ENCODE peak calls at places on chromosomes 1 and 21, in ten cellular contexts. M, K, Q, B, U, H, R, C, F and L are unnamed samples.

GRCh38 chr1:98044766-98045165 is 123.9 kb upstream of the DPYD start:
- DNase-seq in M (no peak), K (no peak), Q (no peak), B (no peak), U (no peak), H (no peak), R (no peak), C (no peak), F (no peak), L (no peak)

GRCh38 chr1:13535227-13535626 is 21.4 kb upstream of the LRRC38 start:
- DNase-seq in M (peak; percentile 47), K (no peak), Q (no peak), B (no peak), U (no peak), H (no peak), R (no peak), C (no peak), F (no peak), L (no peak)

GRCh38 chr1:34975312-34975711 is 9.8 kb downstream of the TMEM35B start:
- DNase-seq in M (no peak), K (no peak), Q (peak; percentile 61), B (no peak), U (peak; percentile 12), H (no peak), R (no peak), C (no peak), F (no peak), L (no peak)

GRCh38 chr1:111690306-111690617 is 48.9 kb downstream of the INKA2 start:
- DNase-seq in M (peak; percentile 81), K (peak; percentile 67), Q (no peak), B (peak; percentile 24), U (peak; percentile 91), H (peak; percentile 65), R (no peak), C (peak; percentile 89), F (no peak), L (no peak)

GRCh38 chr1:203153989-203154821 is 21.4 kb downstream of the MYBPH start:
- DNase-seq in M (no peak), K (no peak), Q (peak; percentile 93), B (peak; percentile 71), U (peak; percentile 41), H (no peak), R (no peak), C (peak; percentile 6), F (no peak), L (no peak)

GRCh38 chr1:21669033-21669286 is 197 bp downstream of the RAP1GAP start:
- DNase-seq in M (no peak), K (no peak), Q (no peak), B (no peak), U (no peak), H (no peak), R (no peak), C (no peak), F (no peak), L (no peak)

GRCh38 chr21:33286600-33287456 is 20.7 kb downstream of the IL10RB start:
- DNase-seq in M (no peak), K (no peak), Q (peak; percentile 32), B (peak; percentile 62), U (peak; percentile 70), H (no peak), R (no peak), C (peak; percentile 48), F (no peak), L (no peak)

GRCh38 chr1:154344977-154345837 is 19.9 kb downstream of the ATP8B2 start:
- DNase-seq in M (peak; percentile 66), K (no peak), Q (peak; percentile 79), B (no peak), U (peak; percentile 35), H (no peak), R (peak; percentile 63), C (peak; percentile 18), F (no peak), L (peak; percentile 66)

GRCh38 chr1:97925161-97925560 is 4.3 kb upstream of the DPYD start:
- DNase-seq in M (no peak), K (no peak), Q (peak; percentile 78), B (no peak), U (no peak), H (no peak), R (no peak), C (no peak), F (no peak), L (no peak)

GRCh38 chr1:116825735-116826438 is 71.7 kb downstream of the CD2 start:
- DNase-seq in M (peak; percentile 20), K (no peak), Q (peak; percentile 23), B (no peak), U (no peak), H (no peak), R (no peak), C (no peak), F (no peak), L (no peak)

GRCh38 chr1:32991386-32991785 is 26.8 kb upstream of the RNF19B start:
- DNase-seq in M (no peak), K (no peak), Q (no peak), B (no peak), U (no peak), H (no peak), R (no peak), C (no peak), F (no peak), L (no peak)

GRCh38 chr1:4422496-4423289 is 231.7 kb upstream of the AJAP1 start:
- DNase-seq in M (no peak), K (no peak), Q (peak; percentile 65), B (no peak), U (no peak), H (no peak), R (no peak), C (peak; percentile 34), F (no peak), L (no peak)

DNA sequence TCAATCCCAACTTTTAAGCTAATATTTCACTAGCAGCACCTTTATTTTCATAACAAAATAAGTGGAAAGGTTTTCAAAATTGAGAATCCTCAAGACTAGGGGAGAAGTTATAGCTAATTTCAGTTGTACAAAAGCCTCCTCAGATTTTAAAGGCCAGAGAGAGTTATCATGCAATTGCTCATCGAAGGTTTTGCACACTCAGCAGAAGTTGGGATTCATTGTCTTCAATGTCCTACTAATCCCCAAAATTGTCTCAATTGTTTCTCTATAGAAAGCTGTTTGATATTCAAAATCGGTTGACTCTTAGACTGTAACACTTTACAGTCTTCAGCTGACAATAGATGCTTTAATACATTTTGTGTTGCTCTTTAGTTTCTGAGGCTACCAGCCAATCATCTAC is 170.7 kb upstream of the TNR start:
- DNase-seq in M (no peak), K (no peak), Q (no peak), B (no peak), U (no peak), H (no peak), R (no peak), C (no peak), F (no peak), L (no peak)
- H3K27me3 ChIP-seq in M (no peaks in the 10 kb centered on the region), K (no peaks in the 10 kb centered on the region), Q (no peaks in the 10 kb centered on the region), B (no peaks in the 10 kb centered on the region), U (no peaks in the 10 kb centered on the region), H (no peaks in the 10 kb centered on the region), R (no peaks in the 10 kb centered on the region), C (no peaks in the 10 kb centered on the region), F (peaks cover 89% of the 10 kb centered on the region), L (no peaks in the 10 kb centered on the region)

GRCh38 chr1:233482388-233482787 is 131.5 kb upstream of the KCNK1 start:
- DNase-seq in M (no peak), K (no peak), Q (no peak), B (no peak), U (no peak), H (no peak), R (no peak), C (no peak), F (no peak), L (no peak)

GRCh38 chr1:233479026-233479890 is 134.6 kb upstream of the KCNK1 start:
- DNase-seq in M (no peak), K (no peak), Q (no peak), B (no peak), U (no peak), H (no peak), R (no peak), C (no peak), F (no peak), L (no peak)

GRCh38 chr1:233477359-233477758 is 136.5 kb upstream of the KCNK1 start:
- DNase-seq in M (no peak), K (no peak), Q (no peak), B (no peak), U (no peak), H (no peak), R (no peak), C (no peak), F (no peak), L (no peak)

GRCh38 chr1:233478611-233479010 is 135.3 kb upstream of the KCNK1 start:
- DNase-seq in M (no peak), K (no peak), Q (no peak), B (no peak), U (no peak), H (no peak), R (no peak), C (no peak), F (no peak), L (no peak)

GRCh38 chr1:233480198-233480597 is 133.7 kb upstream of the KCNK1 start:
- DNase-seq in M (no peak), K (no peak), Q (no peak), B (no peak), U (no peak), H (no peak), R (no peak), C (no peak), F (no peak), L (no peak)
- H3K27me3 ChIP-seq in M (no peaks in the 10 kb centered on the region), K (peaks cover 2% of the 10 kb centered on the region), Q (no peaks in the 10 kb centered on the region), B (no peaks in the 10 kb centered on the region), U (no peaks in the 10 kb centered on the region), H (no peaks in the 10 kb centered on the region), R (no peaks in the 10 kb centered on the region), C (no peaks in the 10 kb centered on the region), F (no peaks in the 10 kb centered on the region), L (peaks cover 7% of the 10 kb centered on the region)

GRCh38 chr1:228511539-228512445 is 24.6 kb downstream of the RNF187 start:
- DNase-seq in M (no peak), K (no peak), Q (no peak), B (no peak), U (no peak), H (no peak), R (no peak), C (no peak), F (no peak), L (no peak)
- H3K27me3 ChIP-seq in M (peaks cover 47% of the 10 kb centered on the region), K (no peaks in the 10 kb centered on the region), Q (no peaks in the 10 kb centered on the region), B (peaks cover 20% of the 10 kb centered on the region), U (peaks cover 48% of the 10 kb centered on the region), H (peaks cover 18% of the 10 kb centered on the region), R (peaks cover 3% of the 10 kb centered on the region), C (peaks cover 14% of the 10 kb centered on the region), F (peaks cover 39% of the 10 kb centered on the region), L (peaks cover 5% of the 10 kb centered on the region)

GRCh38 chr1:50976890-50977574 is 7.0 kb downstream of the CDKN2C start:
- DNase-seq in M (no peak), K (peak; percentile 52), Q (peak; percentile 57), B (no peak), U (peak; percentile 39), H (no peak), R (no peak), C (no peak), F (no peak), L (no peak)
- H3K27me3 ChIP-seq in M (peaks cover 100% of the 10 kb centered on the region), K (no peaks in the 10 kb centered on the region), Q (peaks cover 31% of the 10 kb centered on the region), B (no peaks in the 10 kb centered on the region), U (no peaks in the 10 kb centered on the region), H (no peaks in the 10 kb centered on the region), R (no peaks in the 10 kb centered on the region), C (no peaks in the 10 kb centered on the region), F (peaks cover 97% of the 10 kb centered on the region), L (peaks cover 10% of the 10 kb centered on the region)